ENCODE peak calls at places on chromosomes 5 and 9, in six cellular contexts. One of them, this sample, is unnamed.

GRCh38 chr5:71978216-71978615 is 129.1 kb upstream of the MAP1B start:
- DNase-seq in globus pallidus: no peak
- DNase-seq in cardiac muscle cell: no peak
- DNase-seq in fibroblast of mammary gland: no peak
- DNase-seq in posterior cingulate gyrus: no peak
- DNase-seq in T-helper 17 cell: no peak
- DNase-seq in this sample: no peak

GRCh38 chr5:53884844-53885243 is 324.4 kb downstream of the NDUFS4 start:
- DNase-seq in globus pallidus: no peak
- DNase-seq in cardiac muscle cell: no peak
- DNase-seq in fibroblast of mammary gland: no peak
- DNase-seq in posterior cingulate gyrus: no peak
- DNase-seq in T-helper 17 cell: no peak
- DNase-seq in this sample: no peak

GRCh38 chr9:136512651-136513066 is 29.8 kb upstream of the SEC16A start:
- DNase-seq in globus pallidus: no peak
- DNase-seq in cardiac muscle cell: no peak
- DNase-seq in fibroblast of mammary gland: no peak
- DNase-seq in posterior cingulate gyrus: no peak
- DNase-seq in T-helper 17 cell: no peak
- DNase-seq in this sample: no peak

GRCh38 chr5:41094871-41095270 is 23.7 kb upstream of the MROH2B start:
- DNase-seq in globus pallidus: no peak
- DNase-seq in cardiac muscle cell: peak; percentile 4
- DNase-seq in fibroblast of mammary gland: peak; percentile 27
- DNase-seq in posterior cingulate gyrus: no peak
- DNase-seq in T-helper 17 cell: no peak
- DNase-seq in this sample: no peak

GRCh38 chr5:143501176-143501840 is 97.8 kb upstream of the NR3C1 start:
- DNase-seq in globus pallidus: no peak
- DNase-seq in cardiac muscle cell: no peak
- DNase-seq in fibroblast of mammary gland: peak; percentile 66
- DNase-seq in posterior cingulate gyrus: no peak
- DNase-seq in T-helper 17 cell: no peak
- DNase-seq in this sample: no peak

GRCh38 chr9:136484153-136485048 is 1.6 kb upstream of the SEC16A start:
- DNase-seq in globus pallidus: peak; percentile 20
- DNase-seq in cardiac muscle cell: no peak
- DNase-seq in fibroblast of mammary gland: no peak
- DNase-seq in posterior cingulate gyrus: no peak
- DNase-seq in T-helper 17 cell: peak; percentile 27
- DNase-seq in this sample: peak; percentile 27

GRCh38 chr9:131393622-131394463 is at the start of gene PRRC2B:
- DNase-seq in globus pallidus: peak; percentile 84
- DNase-seq in cardiac muscle cell: peak; percentile 93
- DNase-seq in fibroblast of mammary gland: peak; percentile 61
- DNase-seq in posterior cingulate gyrus: peak; percentile 68
- DNase-seq in T-helper 17 cell: peak; percentile 79
- DNase-seq in this sample: peak; percentile 83

GRCh38 chr5:117473075-117473595 is 898.5 kb upstream of the SEMA6A start:
- DNase-seq in globus pallidus: no peak
- DNase-seq in cardiac muscle cell: no peak
- DNase-seq in fibroblast of mammary gland: no peak
- DNase-seq in posterior cingulate gyrus: no peak
- DNase-seq in T-helper 17 cell: no peak
- DNase-seq in this sample: no peak

GRCh38 chr5:1368756-1369155 is 23.9 kb upstream of the CLPTM1L start:
- DNase-seq in globus pallidus: no peak
- DNase-seq in cardiac muscle cell: no peak
- DNase-seq in fibroblast of mammary gland: no peak
- DNase-seq in posterior cingulate gyrus: no peak
- DNase-seq in T-helper 17 cell: no peak
- DNase-seq in this sample: no peak

This sample was measured in mucosa of gallbladder.